ENCODE peak calls at places on chromosomes 4 and X, in seven cellular contexts. One of them, this sample, is unnamed.

GRCh38 chr4:41571422-41571821 is 33.5 kb downstream of the LIMCH1 start:
- DNase-seq in prostate gland: no peak
- DNase-seq in mesendoderm: no peak
- DNase-seq in stomach: no peak
- DNase-seq in esophagus muscularis mucosa: peak
- DNase-seq in fibroblast of the aortic adventitia: no peak
- DNase-seq in HCT116: no peak
- DNase-seq in this sample: no peak

GRCh38 chrX:24306430-24306829 is 7.4 kb downstream of the SUPT20HL2 start:
- DNase-seq in prostate gland: no peak
- DNase-seq in mesendoderm: peak
- DNase-seq in stomach: no peak
- DNase-seq in esophagus muscularis mucosa: no peak
- DNase-seq in fibroblast of the aortic adventitia: no peak
- DNase-seq in HCT116: no peak
- DNase-seq in this sample: peak

GRCh38 chr4:173490817-173491518 is 39.1 kb downstream of the HAND2 start:
- DNase-seq in prostate gland: no peak
- DNase-seq in mesendoderm: peak
- DNase-seq in stomach: no peak
- DNase-seq in esophagus muscularis mucosa: peak
- DNase-seq in fibroblast of the aortic adventitia: peak
- DNase-seq in HCT116: no peak
- DNase-seq in this sample: no peak

GRCh38 chrX:141917801-141918200 is 14.1 kb downstream of the MAGEC1 start:
- DNase-seq in prostate gland: no peak
- DNase-seq in mesendoderm: no peak
- DNase-seq in stomach: no peak
- DNase-seq in esophagus muscularis mucosa: no peak
- DNase-seq in fibroblast of the aortic adventitia: no peak
- DNase-seq in HCT116: no peak
- DNase-seq in this sample: no peak

GRCh38 chrX:9997524-9997923 is 30.4 kb downstream of the CLDN34 start:
- DNase-seq in prostate gland: no peak
- DNase-seq in mesendoderm: no peak
- DNase-seq in stomach: no peak
- DNase-seq in esophagus muscularis mucosa: no peak
- DNase-seq in fibroblast of the aortic adventitia: no peak
- DNase-seq in HCT116: no peak
- DNase-seq in this sample: peak

GRCh38 chr4:154329268-154329858 is 162.2 kb downstream of the DCHS2 start:
- DNase-seq in prostate gland: no peak
- DNase-seq in mesendoderm: peak
- DNase-seq in stomach: no peak
- DNase-seq in esophagus muscularis mucosa: no peak
- DNase-seq in fibroblast of the aortic adventitia: peak
- DNase-seq in HCT116: no peak
- DNase-seq in this sample: peak

GRCh38 chr4:153204247-153205027 is at the start of gene TRIM2:
- DNase-seq in prostate gland: peak
- DNase-seq in mesendoderm: peak
- DNase-seq in stomach: peak
- DNase-seq in esophagus muscularis mucosa: no peak
- DNase-seq in fibroblast of the aortic adventitia: peak
- DNase-seq in HCT116: peak
- DNase-seq in this sample: no peak

GRCh38 chr4:176150283-176150682 is 45.1 kb downstream of the SPATA4 start:
- DNase-seq in prostate gland: no peak
- DNase-seq in mesendoderm: peak
- DNase-seq in stomach: no peak
- DNase-seq in esophagus muscularis mucosa: no peak
- DNase-seq in fibroblast of the aortic adventitia: peak
- DNase-seq in HCT116: peak
- DNase-seq in this sample: peak

GRCh38 chr4:80446248-80446647 is 110.7 kb downstream of the CFAP299 start:
- DNase-seq in prostate gland: no peak
- DNase-seq in mesendoderm: no peak
- DNase-seq in stomach: no peak
- DNase-seq in esophagus muscularis mucosa: no peak
- DNase-seq in fibroblast of the aortic adventitia: no peak
- DNase-seq in HCT116: no peak
- DNase-seq in this sample: no peak

GRCh38 chr4:165872443-165873297 is at the start of gene TLL1:
- DNase-seq in prostate gland: peak
- DNase-seq in mesendoderm: peak
- DNase-seq in stomach: no peak
- DNase-seq in esophagus muscularis mucosa: no peak
- DNase-seq in fibroblast of the aortic adventitia: peak
- DNase-seq in HCT116: no peak
- DNase-seq in this sample: no peak

GRCh38 chr4:147747787-147748454 is 16.0 kb downstream of the ARHGAP10 start:
- DNase-seq in prostate gland: no peak
- DNase-seq in mesendoderm: no peak
- DNase-seq in stomach: peak
- DNase-seq in esophagus muscularis mucosa: no peak
- DNase-seq in fibroblast of the aortic adventitia: peak
- DNase-seq in HCT116: no peak
- DNase-seq in this sample: no peak

GRCh38 chr4:83153312-83153915 is 38.9 kb upstream of the PLAC8 start:
- DNase-seq in prostate gland: no peak
- DNase-seq in mesendoderm: no peak
- DNase-seq in stomach: no peak
- DNase-seq in esophagus muscularis mucosa: no peak
- DNase-seq in fibroblast of the aortic adventitia: no peak
- DNase-seq in HCT116: no peak
- DNase-seq in this sample: peak

GRCh38 chr4:16110199-16110598 is 26.4 kb upstream of the PROM1 start:
- DNase-seq in prostate gland: no peak
- DNase-seq in mesendoderm: no peak
- DNase-seq in stomach: no peak
- DNase-seq in esophagus muscularis mucosa: no peak
- DNase-seq in fibroblast of the aortic adventitia: no peak
- DNase-seq in HCT116: no peak
- DNase-seq in this sample: no peak

GRCh38 chr4:31573554-31573953 is 853.4 kb downstream of the PCDH7 start:
- DNase-seq in prostate gland: no peak
- DNase-seq in mesendoderm: no peak
- DNase-seq in stomach: no peak
- DNase-seq in esophagus muscularis mucosa: no peak
- DNase-seq in fibroblast of the aortic adventitia: no peak
- DNase-seq in HCT116: no peak
- DNase-seq in this sample: no peak

GRCh38 chr4:148162554-148162953 is 279.7 kb downstream of the NR3C2 start:
- DNase-seq in prostate gland: no peak
- DNase-seq in mesendoderm: no peak
- DNase-seq in stomach: no peak
- DNase-seq in esophagus muscularis mucosa: no peak
- DNase-seq in fibroblast of the aortic adventitia: no peak
- DNase-seq in HCT116: no peak
- DNase-seq in this sample: no peak

GRCh38 chr4:176271749-176272148 is 2.7 kb upstream of the ASB5 start:
- DNase-seq in prostate gland: no peak
- DNase-seq in mesendoderm: no peak
- DNase-seq in stomach: no peak
- DNase-seq in esophagus muscularis mucosa: no peak
- DNase-seq in fibroblast of the aortic adventitia: peak
- DNase-seq in HCT116: no peak
- DNase-seq in this sample: no peak

GRCh38 chr4:6123541-6123940 is 76.8 kb downstream of the JAKMIP1 start:
- DNase-seq in prostate gland: no peak
- DNase-seq in mesendoderm: no peak
- DNase-seq in stomach: no peak
- DNase-seq in esophagus muscularis mucosa: no peak
- DNase-seq in fibroblast of the aortic adventitia: no peak
- DNase-seq in HCT116: no peak
- DNase-seq in this sample: no peak

GRCh38 chr4:2942037-2942531 is 21.1 kb downstream of the NOP14 start:
- DNase-seq in prostate gland: no peak
- DNase-seq in mesendoderm: no peak
- DNase-seq in stomach: no peak
- DNase-seq in esophagus muscularis mucosa: no peak
- DNase-seq in fibroblast of the aortic adventitia: no peak
- DNase-seq in HCT116: no peak
- DNase-seq in this sample: no peak

GRCh38 chr4:140861359-140862181 is 105.4 kb upstream of the TBC1D9 start:
- DNase-seq in prostate gland: peak
- DNase-seq in mesendoderm: peak
- DNase-seq in stomach: peak
- DNase-seq in esophagus muscularis mucosa: no peak
- DNase-seq in fibroblast of the aortic adventitia: peak
- DNase-seq in HCT116: peak
- DNase-seq in this sample: peak

GRCh38 chrX:100946521-100946920 is 17.8 kb upstream of the XKRX start:
- DNase-seq in prostate gland: no peak
- DNase-seq in mesendoderm: peak
- DNase-seq in stomach: no peak
- DNase-seq in esophagus muscularis mucosa: no peak
- DNase-seq in fibroblast of the aortic adventitia: peak
- DNase-seq in HCT116: no peak
- DNase-seq in this sample: no peak

GRCh38 chrX:47836164-47837072 is at the start of gene ZNF81:
- DNase-seq in prostate gland: peak
- DNase-seq in mesendoderm: peak
- DNase-seq in stomach: peak
- DNase-seq in esophagus muscularis mucosa: peak
- DNase-seq in fibroblast of the aortic adventitia: peak
- DNase-seq in HCT116: peak
- DNase-seq in this sample: peak

GRCh38 chrX:47840106-47840505 is 3.4 kb downstream of the ZNF81 start:
- DNase-seq in prostate gland: no peak
- DNase-seq in mesendoderm: no peak
- DNase-seq in stomach: no peak
- DNase-seq in esophagus muscularis mucosa: no peak
- DNase-seq in fibroblast of the aortic adventitia: no peak
- DNase-seq in HCT116: no peak
- DNase-seq in this sample: no peak

GRCh38 chrX:47843363-47843762 is 6.7 kb downstream of the ZNF81 start:
- DNase-seq in prostate gland: no peak
- DNase-seq in mesendoderm: no peak
- DNase-seq in stomach: no peak
- DNase-seq in esophagus muscularis mucosa: no peak
- DNase-seq in fibroblast of the aortic adventitia: no peak
- DNase-seq in HCT116: no peak
- DNase-seq in this sample: no peak

GRCh38 chrX:47838361-47838760 is 1.7 kb downstream of the ZNF81 start:
- DNase-seq in prostate gland: no peak
- DNase-seq in mesendoderm: no peak
- DNase-seq in stomach: no peak
- DNase-seq in esophagus muscularis mucosa: no peak
- DNase-seq in fibroblast of the aortic adventitia: no peak
- DNase-seq in HCT116: no peak
- DNase-seq in this sample: no peak
- H3K4me3 ChIP-seq in prostate gland: no peak
- H3K4me3 ChIP-seq in mesendoderm: no peak
- H3K4me3 ChIP-seq in stomach: no peak
- H3K4me3 ChIP-seq in esophagus muscularis mucosa: no peak
- H3K4me3 ChIP-seq in fibroblast of the aortic adventitia: no peak
- H3K4me3 ChIP-seq in HCT116: no peak
- H3K4me3 ChIP-seq in this sample: peak

GRCh38 chrX:19091596-19091995 is 30.7 kb downstream of the ADGRG2 start:
- DNase-seq in prostate gland: no peak
- DNase-seq in mesendoderm: no peak
- DNase-seq in stomach: no peak
- DNase-seq in esophagus muscularis mucosa: no peak
- DNase-seq in fibroblast of the aortic adventitia: no peak
- DNase-seq in HCT116: no peak
- DNase-seq in this sample: no peak

GRCh38 chrX:19094654-19095053 is 27.6 kb downstream of the ADGRG2 start:
- DNase-seq in prostate gland: no peak
- DNase-seq in mesendoderm: no peak
- DNase-seq in stomach: no peak
- DNase-seq in esophagus muscularis mucosa: no peak
- DNase-seq in fibroblast of the aortic adventitia: no peak
- DNase-seq in HCT116: no peak
- DNase-seq in this sample: no peak

DNA sequence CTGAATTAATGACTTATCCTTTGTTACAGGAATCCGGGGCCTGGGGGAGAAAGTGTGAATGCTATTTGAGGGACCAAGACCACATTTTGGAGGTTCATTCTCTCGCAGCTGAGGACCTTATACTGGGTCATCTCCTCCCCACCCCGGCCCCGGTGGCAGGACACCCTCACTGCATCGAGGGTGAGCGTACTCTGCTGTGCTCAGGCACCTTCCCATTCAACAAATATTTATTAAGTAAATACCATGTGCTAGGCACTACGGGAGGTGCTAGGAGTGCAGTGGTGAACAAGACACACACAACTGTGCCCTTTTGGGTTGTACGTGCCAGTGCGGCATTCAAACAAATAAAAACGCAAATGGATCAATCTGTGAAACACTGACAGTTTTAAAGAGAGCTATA is 24.7 kb downstream of the ADGRG2 start:
- DNase-seq in prostate gland: no peak
- DNase-seq in mesendoderm: no peak
- DNase-seq in stomach: peak
- DNase-seq in esophagus muscularis mucosa: no peak
- DNase-seq in fibroblast of the aortic adventitia: no peak
- DNase-seq in HCT116: no peak
- DNase-seq in this sample: no peak
- H3K4me3 ChIP-seq in prostate gland: no peak
- H3K4me3 ChIP-seq in mesendoderm: no peak
- H3K4me3 ChIP-seq in stomach: no peak
- H3K4me3 ChIP-seq in esophagus muscularis mucosa: no peak
- H3K4me3 ChIP-seq in fibroblast of the aortic adventitia: no peak
- H3K4me3 ChIP-seq in HCT116: no peak
- H3K4me3 ChIP-seq in this sample: no peak

DNA sequence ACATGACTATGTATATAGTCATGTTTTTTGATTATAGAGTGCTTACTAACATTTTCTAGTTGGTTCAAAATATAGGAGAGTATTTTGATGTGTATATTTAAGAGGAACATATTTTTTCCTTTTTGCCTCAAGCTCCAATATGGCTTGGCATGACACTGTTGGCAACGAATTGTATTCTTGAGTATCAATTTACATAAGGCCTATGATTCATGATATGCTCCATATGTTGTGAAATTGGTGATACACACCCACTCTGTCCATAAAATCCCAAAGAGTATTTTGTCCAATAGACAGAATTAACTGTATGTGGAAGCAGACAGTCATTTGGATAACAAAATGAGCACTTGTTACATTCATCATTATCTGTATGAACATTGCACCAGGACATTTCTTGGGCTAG is 55.6 kb downstream of the BTC start:
- DNase-seq in prostate gland: no peak
- DNase-seq in mesendoderm: no peak
- DNase-seq in stomach: no peak
- DNase-seq in esophagus muscularis mucosa: no peak
- DNase-seq in fibroblast of the aortic adventitia: peak
- DNase-seq in HCT116: no peak
- DNase-seq in this sample: no peak
- H3K4me3 ChIP-seq in prostate gland: no peak
- H3K4me3 ChIP-seq in mesendoderm: no peak
- H3K4me3 ChIP-seq in stomach: no peak
- H3K4me3 ChIP-seq in esophagus muscularis mucosa: no peak
- H3K4me3 ChIP-seq in fibroblast of the aortic adventitia: no peak
- H3K4me3 ChIP-seq in HCT116: no peak
- H3K4me3 ChIP-seq in this sample: no peak

DNA sequence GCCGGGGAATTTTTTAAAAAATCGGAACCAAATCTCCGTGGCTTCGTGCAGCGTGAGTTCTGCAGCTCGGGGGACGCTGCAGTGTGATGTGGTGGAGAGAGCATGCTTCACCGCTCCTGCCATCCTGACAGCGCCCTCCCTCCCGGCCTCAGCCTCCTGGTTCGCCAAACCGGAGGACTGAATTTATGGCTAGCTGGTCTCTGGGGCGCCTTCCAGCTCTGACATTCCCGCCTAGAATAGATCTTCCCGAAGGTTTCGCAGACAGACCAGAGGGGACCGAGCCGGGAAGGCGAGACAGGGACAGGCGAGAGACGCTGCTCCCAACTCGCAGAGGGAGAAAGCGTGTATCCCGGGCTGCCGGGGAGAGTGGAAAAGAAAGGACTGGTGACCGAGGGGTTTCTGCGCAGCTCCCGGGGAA is 25.9 kb downstream of the HOPX start:
- DNase-seq in prostate gland: no peak
- DNase-seq in mesendoderm: peak
- DNase-seq in stomach: no peak
- DNase-seq in esophagus muscularis mucosa: no peak
- DNase-seq in fibroblast of the aortic adventitia: no peak
- DNase-seq in HCT116: no peak
- DNase-seq in this sample: no peak
- H3K4me3 ChIP-seq in prostate gland: peak
- H3K4me3 ChIP-seq in mesendoderm: peak
- H3K4me3 ChIP-seq in stomach: peak
- H3K4me3 ChIP-seq in esophagus muscularis mucosa: peak
- H3K4me3 ChIP-seq in fibroblast of the aortic adventitia: peak
- H3K4me3 ChIP-seq in HCT116: no peak
- H3K4me3 ChIP-seq in this sample: no peak

This sample was measured in GM12865.